ENCODE peak calls at places on chromosomes 13 and 19, in five cellular contexts. X is CD4-positive, alpha-beta T cell; A is stimulated activated CD4-positive, alpha-beta T cell treated with anti-CD3 and anti-CD28 coated beads, Interleukin-15, amount 100 ng/mL, for 1 hour; D is anterior cingulate cortex; Z is KG1. R is an unnamed sample.

GRCh38 chr13:93025984-93026383 is 200.6 kb upstream of the GPC6 start:
- DNase-seq in D (no peak), Z (no peak), X (no peak), A (no peak), R (no peak)

GRCh38 chr19:19460761-19461265 is 54.5 kb downstream of the TSSK6 start:
- DNase-seq in X (peak; percentile 61), D (peak; percentile 36), A (peak; percentile 38), Z (peak; percentile 45), R (peak; percentile 65)

GRCh38 chr13:94300401-94300800 is 179.1 kb downstream of the DCT start:
- DNase-seq in D (no peak), A (no peak), Z (no peak), X (no peak), R (no peak)

GRCh38 chr13:48586591-48587103 is 53.8 kb upstream of the RCBTB2 start:
- DNase-seq in Z (no peak), X (no peak), A (no peak), D (peak; percentile 34), R (no peak)

GRCh38 chr13:110316196-110316595 is 9.1 kb downstream of the COL4A2 start:
- DNase-seq in A (no peak), Z (no peak), D (no peak), X (no peak), R (no peak)

GRCh38 chr19:38298841-38299680 is 5.0 kb upstream of the C19orf33 start:
- DNase-seq in D (no peak), Z (no peak), A (no peak), X (no peak), R (no peak)

GRCh38 chr19:28652790-28653189 is 560.2 kb downstream of the UQCRFS1 start:
- DNase-seq in A (no peak), Z (no peak), X (no peak), D (no peak), R (no peak)

GRCh38 chr13:38687246-38688229 is 661 bp downstream of the FREM2 start:
- DNase-seq in A (no peak), Z (no peak), X (no peak), D (no peak), R (no peak)

GRCh38 chr19:46728693-46729339 is 11.9 kb upstream of the PRKD2 start:
- DNase-seq in Z (peak; percentile 12), A (peak; percentile 74), D (peak; percentile 30), X (peak; percentile 81), R (peak; percentile 75)

GRCh38 chr13:112062619-112063308 is 4.2 kb upstream of the SOX1 start:
- DNase-seq in Z (no peak), A (no peak), D (no peak), X (no peak), R (no peak)

GRCh38 chr19:30255783-30256509 is 116.2 kb upstream of the ZNF536 start:
- DNase-seq in D (no peak), Z (no peak), X (no peak), A (no peak), R (no peak)

GRCh38 chr19:7228935-7229541 is 65.2 kb downstream of the INSR start:
- DNase-seq in A (no peak), D (no peak), X (no peak), Z (no peak), R (no peak)

GRCh38 chr13:37277435-37278144 is 172.1 kb upstream of the CSNK1A1L start:
- DNase-seq in X (no peak), D (no peak), Z (no peak), A (no peak), R (no peak)

GRCh38 chr19:54364775-54365257 is at the start of gene LAIR1:
- DNase-seq in X (peak; percentile 50), A (peak; percentile 38), D (no peak), Z (peak; percentile 88), R (no peak)

GRCh38 chr19:38409631-38410133 is 6.8 kb downstream of the FAM98C start:
- DNase-seq in A (no peak), D (no peak), Z (no peak), X (no peak), R (no peak)

GRCh38 chr13:113754691-113755090 is 4.3 kb upstream of the TMEM255B start:
- DNase-seq in A (no peak), X (no peak), D (no peak), Z (no peak), R (no peak)

GRCh38 chr19:3115916-3116602 is 19.8 kb upstream of the GNA15 start:
- DNase-seq in X (no peak), A (no peak), Z (no peak), D (no peak), R (no peak)

GRCh38 chr13:114055766-114056165 is 76.7 kb downstream of the RASA3 start:
- DNase-seq in A (no peak), X (no peak), Z (no peak), D (peak; percentile 40), R (no peak)

GRCh38 chr19:3365093-3365446 is 1.3 kb upstream of the NFIC start:
- DNase-seq in X (no peak), D (no peak), Z (no peak), A (no peak), R (no peak)

GRCh38 chr19:1468274-1469199 is 10.5 kb downstream of the C19orf25 start:
- DNase-seq in D (no peak), A (no peak), Z (no peak), X (peak; percentile 29), R (no peak)

GRCh38 chr13:108877300-108877699 is 247.9 kb downstream of the MYO16 start:
- DNase-seq in A (no peak), D (no peak), X (no peak), Z (no peak), R (no peak)

GRCh38 chr19:48815870-48816501 is 5.2 kb upstream of the BCAT2 start:
- DNase-seq in Z (no peak), A (no peak), X (no peak), D (no peak), R (no peak)

GRCh38 chr19:55178781-55179569 is 1.1 kb downstream of the SYT5 start:
- DNase-seq in X (peak; percentile 96), Z (peak; percentile 67), A (peak; percentile 81), D (peak; percentile 78), R (peak; percentile 95)

GRCh38 chr13:91346848-91347211 is 657 bp upstream of the MIR17HG start:
- DNase-seq in A (peak; percentile 21), X (peak; percentile 13), D (no peak), Z (peak; percentile 71), R (no peak)

GRCh38 chr19:5214371-5214770 is 126.2 kb downstream of the PTPRS start:
- DNase-seq in X (no peak), A (no peak), D (no peak), Z (no peak), R (no peak)

GRCh38 chr13:113401452-113402415 is 37.8 kb upstream of the GRTP1 start:
- DNase-seq in D (no peak), A (no peak), X (no peak), Z (no peak), R (no peak)

GRCh38 chr13:97339019-97339988 is 94.7 kb upstream of the RAP2A start:
- DNase-seq in D (peak; percentile 51), Z (no peak), A (no peak), X (no peak), R (peak; percentile 56)

GRCh38 chr19:37872383-37872782 is 34.0 kb downstream of the WDR87 start:
- DNase-seq in D (no peak), A (no peak), Z (no peak), X (no peak), R (no peak)

GRCh38 chr19:9538183-9539058 is at the start of gene ZNF426:
- DNase-seq in D (peak; percentile 82), Z (peak; percentile 60), A (peak; percentile 76), X (peak; percentile 81), R (peak; percentile 90)

GRCh38 chr19:2944403-2944774 is 382 bp downstream of the ZNF77 start:
- DNase-seq in X (no peak), D (no peak), A (no peak), Z (no peak), R (no peak)

GRCh38 chr13:24135674-24136300 is 24.7 kb upstream of the SPATA13 start:
- DNase-seq in X (no peak), Z (no peak), A (no peak), D (no peak), R (no peak)

GRCh38 chr13:111791131-111791530 is 275.8 kb upstream of the SOX1 start:
- DNase-seq in Z (no peak), D (no peak), X (no peak), A (no peak), R (no peak)